ENCODE peak calls at places on chromosomes 3 and 15, in seven cellular contexts. W is psoas muscle, Q is NCI-H774, I is kidney tubule cell, E is NCI-H1092 treated with DMSO at 0.1 percent for 48 hours, P is caudate nucleus, T is T-helper 2 cell. B is an unnamed sample.

GRCh38 chr3:124157000-124157712 is 165.2 kb upstream of the ROPN1 start:
- DNase-seq in T (no peak), W (no peak), P (no peak), E (no peak), Q (no peak), I (no peak), B (no peak)

GRCh38 chr3:159185443-159186050 is 383.7 kb downstream of the MFSD1 start:
- DNase-seq in P (no peak), W (no peak), Q (no peak), E (no peak), T (no peak), I (no peak), B (no peak)

GRCh38 chr3:120555661-120556509 is 40.3 kb upstream of the NDUFB4 start:
- DNase-seq in P (no peak), T (no peak), Q (no peak), E (no peak), I (no peak), W (no peak), B (no peak)

GRCh38 chr3:25338158-25338725 is 89.8 kb upstream of the RARB start:
- DNase-seq in T (no peak), I (peak), W (no peak), Q (no peak), P (no peak), E (peak), B (peak)

GRCh38 chr15:69665641-69666091 is 213.0 kb downstream of the RPLP1 start:
- DNase-seq in E (no peak), W (no peak), T (no peak), I (no peak), P (no peak), Q (peak), B (no peak)

GRCh38 chr3:65178703-65179102 is 490.9 kb upstream of the ADAMTS9 start:
- DNase-seq in T (no peak), P (no peak), I (peak), Q (no peak), E (no peak), W (no peak), B (peak)

GRCh38 chr3:185152433-185153169 is at the start of gene C3orf70:
- DNase-seq in E (peak), W (peak), T (no peak), Q (peak), P (peak), I (peak), B (no peak)

GRCh38 chr15:76866716-76867321 is 38.3 kb downstream of the SCAPER start:
- DNase-seq in I (peak), E (no peak), Q (no peak), W (no peak), T (no peak), P (no peak), B (peak)

GRCh38 chr3:33063651-33064051 is 33.3 kb downstream of the GLB1 start:
- DNase-seq in T (no peak), W (no peak), Q (no peak), P (no peak), E (no peak), I (no peak), B (no peak)

GRCh38 chr3:143525408-143525807 is 322.9 kb downstream of the SLC9A9 start:
- DNase-seq in P (no peak), Q (no peak), T (no peak), I (peak), E (no peak), W (no peak), B (peak)

GRCh38 chr3:4805662-4806061 is 173.6 kb upstream of the BHLHE40 start:
- DNase-seq in W (no peak), P (no peak), T (no peak), Q (no peak), I (no peak), E (no peak), B (no peak)

GRCh38 chr15:32867313-32867626 is 149.5 kb downstream of the GREM1 start:
- DNase-seq in Q (no peak), E (no peak), I (peak), T (no peak), P (no peak), W (no peak), B (peak)

GRCh38 chr3:182104811-182105316 is 393.1 kb downstream of the SOX2 start:
- DNase-seq in T (no peak), W (no peak), P (no peak), I (peak), E (no peak), Q (no peak), B (no peak)

GRCh38 chr15:48800245-48800644 is 10.6 kb downstream of the CEP152 start:
- DNase-seq in I (no peak), E (no peak), T (no peak), Q (no peak), W (no peak), P (no peak), B (no peak)

GRCh38 chr15:71138473-71138872 is 23.2 kb downstream of the THSD4 start:
- DNase-seq in I (no peak), T (no peak), W (no peak), Q (no peak), P (no peak), E (no peak), B (no peak)

GRCh38 chr15:40092416-40093223 is 16.1 kb downstream of the BMF start:
- DNase-seq in Q (peak), E (peak), P (no peak), T (no peak), W (peak), I (no peak), B (peak)

GRCh38 chr3:133374706-133375105 is 25.1 kb upstream of the BFSP2 start:
- DNase-seq in Q (no peak), T (no peak), W (no peak), I (no peak), E (no peak), P (no peak), B (no peak)

GRCh38 chr3:184345678-184346144 is 8.3 kb downstream of the FAM131A start:
- DNase-seq in W (peak), T (no peak), E (no peak), I (peak), P (peak), Q (peak), B (peak)

GRCh38 chr3:110210261-110210660 is 861.4 kb upstream of the NECTIN3 start:
- DNase-seq in Q (no peak), I (no peak), W (no peak), E (no peak), P (no peak), T (no peak), B (no peak)